ENCODE peak calls at places on chromosomes 11 and 22, in four cellular contexts. P, H, T and D are unnamed samples.

GRCh38 chr11:66002648-66003225 is 434 bp downstream of the BANF1 start:
- DNase-seq in H (peak), T (peak), P (no peak), D (peak)

GRCh38 chr11:66476841-66477251 is 3.4 kb upstream of the DPP3 start:
- DNase-seq in H (no peak), T (no peak), P (no peak), D (peak)

GRCh38 chr22:34526681-34527080 is 539.3 kb upstream of the ISX start:
- DNase-seq in P (no peak), H (no peak), T (no peak), D (no peak)

GRCh38 chr11:41659990-41660389 is 200.5 kb upstream of the LRRC4C start:
- DNase-seq in H (peak), P (no peak), T (peak), D (no peak)

GRCh38 chr11:109864161-109864661 is 229.0 kb upstream of the ZC3H12C start:
- DNase-seq in P (peak), T (no peak), H (no peak), D (no peak)

GRCh38 chr11:87338046-87338639 is 300.4 kb downstream of the TMEM135 start:
- DNase-seq in H (no peak), T (no peak), P (no peak), D (no peak)

GRCh38 chr11:75330279-75330678 is 21.2 kb downstream of the ARRB1 start:
- DNase-seq in H (no peak), P (peak), T (no peak), D (no peak)

GRCh38 chr22:22948651-22949611 is 61.3 kb downstream of the IGLL5 start:
- DNase-seq in T (no peak), H (no peak), P (peak), D (no peak)

GRCh38 chr22:21791635-21792625 is 56.3 kb upstream of the YPEL1 start:
- DNase-seq in T (no peak), P (no peak), H (no peak), D (no peak)

GRCh38 chr11:72930011-72930410 is 115.8 kb downstream of the ATG16L2 start:
- DNase-seq in P (no peak), H (peak), T (no peak), D (peak)

GRCh38 chr11:82854242-82854641 is 46.0 kb downstream of the PRCP start:
- DNase-seq in H (no peak), P (no peak), T (no peak), D (no peak)
- H3K4me3 ChIP-seq in H (no peak), P (no peak), T (no peak), D (no peak)

GRCh38 chr11:122670131-122670530 is 14.6 kb downstream of the UBASH3B start:
- DNase-seq in H (no peak), P (no peak), T (no peak), D (no peak)

GRCh38 chr11:122671270-122671906 is 15.9 kb downstream of the UBASH3B start:
- DNase-seq in T (no peak), H (no peak), P (no peak), D (no peak)

GRCh38 chr11:122676638-122677037 is 21.1 kb downstream of the UBASH3B start:
- DNase-seq in H (no peak), T (no peak), P (no peak), D (no peak)

GRCh38 chr11:122673706-122674105 is 18.2 kb downstream of the UBASH3B start:
- DNase-seq in H (no peak), P (no peak), T (no peak), D (no peak)

GRCh38 chr11:122672892-122673291 is 17.4 kb downstream of the UBASH3B start:
- DNase-seq in H (peak), P (no peak), T (no peak), D (no peak)
- H3K27ac ChIP-seq in H (no peak), P (no peak), T (no peak), D (no peak)

GRCh38 chr22:17120281-17120680 is 879 bp downstream of the TMEM121B start:
- DNase-seq in T (no peak), P (peak), H (peak), D (peak)
- H3K4me3 ChIP-seq in T (no peak), P (no peak), H (no peak), D (peak)

GRCh38 chr22:29702931-29703594 is 16.7 kb upstream of the CABP7 start:
- DNase-seq in H (no peak), T (no peak), P (no peak), D (no peak)
- H3K27ac ChIP-seq in H (no peak), T (no peak), P (no peak), D (no peak)